ENCODE peak calls at places on chromosomes 2 and 18, in four cellular contexts. G is HepG2, H is A549, J is K562. D is an unnamed sample.

GRCh38 chr2:132448771-132449170 is 32.2 kb downstream of the GPR39 start:
- DNase-seq in J (no peak), G (no peak), H (no peak), D (peak)

GRCh38 chr2:109422758-109423500 is 190.8 kb downstream of the SEPTIN10 start:
- DNase-seq in J (no peak), G (no peak), H (no peak), D (no peak)

GRCh38 chr2:169066817-169067356 is 2.5 kb upstream of the DHRS9 start:
- DNase-seq in J (no peak), H (no peak), G (no peak), D (no peak)

GRCh38 chr2:239579081-239579480 is 178.3 kb upstream of the HDAC4 start:
- DNase-seq in G (no peak), J (no peak), H (no peak), D (no peak)

GRCh38 chr2:232522014-232522854 is 2.0 kb downstream of the PRSS56 start:
- DNase-seq in J (peak), H (peak), G (no peak), D (peak)

GRCh38 chr2:84424152-84424551 is 34.9 kb downstream of the SUCLG1 start:
- DNase-seq in G (no peak), J (no peak), H (peak), D (no peak)

GRCh38 chr18:7116001-7116831 is 1.4 kb downstream of the LAMA1 start:
- DNase-seq in H (no peak), J (no peak), G (no peak), D (peak)

GRCh38 chr18:76721207-76721996 is 101.0 kb upstream of the ZNF236 start:
- DNase-seq in H (no peak), J (no peak), G (no peak), D (no peak)

GRCh38 chr2:26764078-26764887 is at the start of gene SLC35F6:
- DNase-seq in G (peak), J (peak), H (peak), D (peak)

GRCh38 chr2:189802396-189802912 is 18.2 kb downstream of the PMS1 start:
- DNase-seq in G (no peak), H (no peak), J (no peak), D (no peak)

GRCh38 chr2:96907405-96908041 is 37.6 kb upstream of the SEMA4C start:
- DNase-seq in G (no peak), H (no peak), J (no peak), D (peak)

GRCh38 chr18:36288689-36289088 is 8.8 kb upstream of the FHOD3 start:
- DNase-seq in G (no peak), J (no peak), H (no peak), D (no peak)

GRCh38 chr2:219218279-219219112 is at the start of gene ABCB6:
- DNase-seq in J (peak), G (peak), H (peak), D (peak)

GRCh38 chr18:61572871-61573270 is 239.6 kb downstream of the CDH20 start:
- DNase-seq in J (no peak), H (no peak), G (no peak), D (no peak)

GRCh38 chr18:47050468-47050867 is 15.0 kb upstream of the ELOA2 start:
- DNase-seq in H (no peak), G (peak), J (no peak), D (no peak)

GRCh38 chr2:190718652-190719526 is 70.0 kb downstream of the NAB1 start:
- DNase-seq in G (peak), H (peak), J (no peak), D (no peak)

GRCh38 chr2:40004336-40004735 is 225.3 kb upstream of the THUMPD2 start:
- DNase-seq in J (no peak), G (no peak), H (no peak), D (no peak)
- TF ChIP-seq NR3C1 in J (no peak), G (no peak), H (no peak), D (no peak)

DNA sequence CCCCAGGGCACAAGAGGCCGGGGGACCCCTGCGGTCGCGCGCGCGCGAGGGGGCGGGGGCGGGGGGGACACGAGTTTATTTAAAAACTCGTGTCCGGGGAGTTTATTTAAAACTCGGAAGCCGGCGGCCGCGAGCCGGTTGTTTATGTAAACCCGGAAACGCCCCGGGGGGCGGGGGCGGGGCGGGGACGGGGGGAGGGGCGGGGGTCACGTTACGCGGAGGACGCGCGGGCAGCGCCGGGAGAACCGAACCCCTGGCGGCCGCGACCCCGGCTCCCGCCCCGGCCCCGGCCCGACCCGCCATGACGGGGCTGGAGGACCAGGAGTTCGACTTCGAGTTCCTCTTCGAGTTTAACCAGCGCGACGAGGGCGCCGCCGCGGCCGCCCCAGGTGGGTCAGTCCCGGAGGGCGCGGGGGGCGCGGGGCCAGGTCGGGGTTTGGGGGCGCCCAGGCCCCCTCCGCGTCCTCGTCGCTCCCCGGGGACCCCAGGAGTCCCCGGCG is 4.4 kb downstream of the NFATC1 start:
- DNase-seq in J (peak), H (peak), G (no peak), D (peak)
- TF ChIP-seq NR3C1 in J (no peak), H (no peak), G (no peak), D (no peak)

GRCh38 chr2:178320011-178320410 is 125.7 kb downstream of the OSBPL6 start:
- DNase-seq in J (no peak), H (no peak), G (no peak), D (no peak)
- TF ChIP-seq NR3C1 in J (no peak), H (no peak), G (no peak), D (no peak)

DNA sequence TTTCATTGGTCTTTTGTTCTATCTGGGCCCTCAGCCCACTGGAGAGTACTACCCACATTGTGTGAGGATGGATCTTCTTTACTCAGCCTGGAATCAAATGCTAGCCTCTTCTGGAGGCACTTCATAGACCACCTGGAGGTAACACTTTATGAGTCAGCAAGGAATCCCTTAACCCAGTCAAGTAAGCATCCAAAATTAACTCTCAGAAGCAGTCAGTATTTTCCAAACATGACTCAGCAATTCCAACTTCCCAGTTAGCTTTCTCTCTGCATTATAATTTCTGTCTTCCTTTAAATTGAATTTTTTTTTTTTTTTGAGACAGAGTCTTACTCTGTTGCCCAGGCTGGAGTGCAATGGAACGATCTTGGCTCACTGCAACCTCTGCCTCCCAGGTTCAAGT is 142.7 kb downstream of the ACKR3 start:
- DNase-seq in J (no peak), G (no peak), H (no peak), D (no peak)
- TF ChIP-seq NR3C1 in J (no peak), G (no peak), H (no peak), D (no peak)

GRCh38 chr18:79380816-79381806 is 14.6 kb upstream of the NFATC1 start:
- DNase-seq in H (peak), G (peak), J (peak), D (peak)

GRCh38 chr18:79378416-79379250 is 17.1 kb upstream of the NFATC1 start:
- DNase-seq in H (peak), G (no peak), J (peak), D (peak)

GRCh38 chr18:79379931-79380815 is 15.6 kb upstream of the NFATC1 start:
- DNase-seq in J (no peak), G (no peak), H (no peak), D (no peak)

GRCh38 chr18:79377187-79377891 is 18.4 kb upstream of the NFATC1 start:
- DNase-seq in G (no peak), H (no peak), J (no peak), D (no peak)

GRCh38 chr18:79379251-79379905 is 16.4 kb upstream of the NFATC1 start:
- DNase-seq in H (no peak), G (no peak), J (no peak), D (no peak)
- TF ChIP-seq NR3C1 in H (no peak), G (no peak), J (no peak), D (no peak)

GRCh38 chr2:216195565-216195978 is 86.4 kb downstream of the XRCC5 start:
- DNase-seq in H (no peak), G (no peak), J (no peak), D (no peak)
- TF ChIP-seq NR3C1 in H (no peak), G (no peak), J (no peak), D (no peak)